ENCODE peak calls at places on chromosome 14, in six cellular contexts. T is psoas muscle, V is uterus, L is H9, J is suprapubic skin, R is ovary. C is an unnamed sample.

GRCh38 chr14:61720302-61720677 is 25.0 kb downstream of the HIF1A start:
- DNase-seq in T (no peak), V (no peak), L (no peak), J (no peak), R (no peak), C (no peak)

GRCh38 chr14:105465209-105466031 is 9.2 kb upstream of the CRIP2 start:
- DNase-seq in T (no peak), V (no peak), L (peak), J (no peak), R (no peak), C (no peak)

GRCh38 chr14:104687601-104688504 is 1.6 kb upstream of the INF2 start:
- DNase-seq in T (peak), V (peak), L (peak), J (no peak), R (peak), C (no peak)

GRCh38 chr14:53027562-53027961 is 76.7 kb upstream of the FERMT2 start:
- DNase-seq in T (no peak), V (no peak), L (no peak), J (no peak), R (no peak), C (no peak)

GRCh38 chr14:105602243-105602750 is 75.9 kb downstream of the TMEM121 start:
- DNase-seq in T (no peak), V (no peak), L (no peak), J (no peak), R (no peak), C (no peak)

GRCh38 chr14:85607571-85608219 is 77.8 kb downstream of the FLRT2 start:
- DNase-seq in T (no peak), V (no peak), L (no peak), J (no peak), R (no peak), C (no peak)

GRCh38 chr14:91186515-91187066 is 57.9 kb downstream of the GPR68 start:
- DNase-seq in T (no peak), V (no peak), L (no peak), J (no peak), R (no peak), C (no peak)

GRCh38 chr14:35949933-35950332 is 123.8 kb downstream of the BRMS1L start:
- DNase-seq in T (no peak), V (no peak), L (no peak), J (no peak), R (no peak), C (no peak)

GRCh38 chr14:30600907-30601578 is 21.1 kb upstream of the SCFD1 start:
- DNase-seq in T (no peak), V (no peak), L (no peak), J (no peak), R (no peak), C (no peak)

GRCh38 chr14:31926123-31926522 is 151.0 kb upstream of the ARHGAP5 start:
- DNase-seq in T (no peak), V (no peak), L (no peak), J (no peak), R (no peak), C (no peak)

GRCh38 chr14:93039649-93040315 is 75.9 kb downstream of the ITPK1 start:
- DNase-seq in T (no peak), V (no peak), L (no peak), J (no peak), R (no peak), C (no peak)

GRCh38 chr14:105060751-105061427 is 4.3 kb downstream of the GPR132 start:
- DNase-seq in T (peak), V (no peak), L (peak), J (no peak), R (no peak), C (no peak)

GRCh38 chr14:38481939-38482678 is 226.2 kb upstream of the CLEC14A start:
- DNase-seq in T (peak), V (no peak), L (peak), J (no peak), R (no peak), C (no peak)

GRCh38 chr14:78530078-78530477 is 359.9 kb downstream of the NRXN3 start:
- DNase-seq in T (no peak), V (no peak), L (peak), J (no peak), R (no peak), C (no peak)

GRCh38 chr14:33986804-33987203 is 35.9 kb upstream of the EGLN3 start:
- DNase-seq in T (no peak), V (peak), L (no peak), J (no peak), R (no peak), C (no peak)

GRCh38 chr14:34211732-34212131 is 250.3 kb downstream of the SPTSSA start:
- DNase-seq in T (no peak), V (no peak), L (no peak), J (no peak), R (no peak), C (no peak)

GRCh38 chr14:57171903-57172302 is 96.8 kb downstream of the EXOC5 start:
- DNase-seq in T (no peak), V (no peak), L (no peak), J (no peak), R (no peak), C (no peak)

GRCh38 chr14:77641534-77642341 is 25.3 kb upstream of the SPTLC2 start:
- DNase-seq in T (peak), V (peak), L (no peak), J (peak), R (peak), C (peak)

GRCh38 chr14:68633131-68633991 is 159.5 kb downstream of the ZFP36L1 start:
- DNase-seq in T (no peak), V (peak), L (peak), J (no peak), R (no peak), C (no peak)

GRCh38 chr14:61603736-61604135 is 91.6 kb upstream of the HIF1A start:
- DNase-seq in T (no peak), V (no peak), L (no peak), J (no peak), R (no peak), C (no peak)

GRCh38 chr14:85566603-85567002 is 36.7 kb downstream of the FLRT2 start:
- DNase-seq in T (no peak), V (no peak), L (no peak), J (no peak), R (no peak), C (no peak)

GRCh38 chr14:28629328-28630004 is 137.1 kb upstream of the FOXG1 start:
- DNase-seq in T (no peak), V (no peak), L (no peak), J (no peak), R (no peak), C (no peak)

GRCh38 chr14:61403411-61403810 is 82.0 kb downstream of the PRKCH start:
- DNase-seq in T (no peak), V (no peak), L (no peak), J (no peak), R (no peak), C (no peak)

GRCh38 chr14:24145219-24145618 is 1.2 kb downstream of the PSME2 start:
- DNase-seq in T (no peak), V (no peak), L (no peak), J (no peak), R (no peak), C (no peak)

GRCh38 chr14:55964081-55964480 is 154.1 kb upstream of the PELI2 start:
- DNase-seq in T (no peak), V (no peak), L (no peak), J (no peak), R (no peak), C (no peak)

GRCh38 chr14:65255029-65255545 is 152.8 kb upstream of the MAX start:
- DNase-seq in T (no peak), V (no peak), L (no peak), J (no peak), R (no peak), C (no peak)

GRCh38 chr14:49593016-49593415 is 5.7 kb upstream of the LRR1 start:
- DNase-seq in T (no peak), V (no peak), L (no peak), J (no peak), R (no peak), C (no peak)

GRCh38 chr14:55131782-55132181 is 2.7 kb downstream of the LGALS3 start:
- DNase-seq in T (no peak), V (no peak), L (no peak), J (no peak), R (peak), C (peak)

GRCh38 chr14:76456200-76456599 is 80.3 kb downstream of the ESRRB start:
- DNase-seq in T (no peak), V (no peak), L (peak), J (no peak), R (no peak), C (no peak)

GRCh38 chr14:22524784-22525161 is 64.3 kb downstream of the DAD1 start:
- DNase-seq in T (no peak), V (no peak), L (no peak), J (no peak), R (no peak), C (no peak)
- H3K27ac ChIP-seq in T (no peak), V (peak), L (no peak), J (no peak), R (no peak), C (peak)

GRCh38 chr14:89420502-89420901 is 3.5 kb upstream of the FOXN3 start:
- DNase-seq in T (no peak), V (no peak), L (no peak), J (no peak), R (no peak), C (no peak)
- H3K27ac ChIP-seq in T (no peak), V (no peak), L (no peak), J (no peak), R (no peak), C (no peak)

GRCh38 chr14:102050625-102051024 is 36.2 kb downstream of the HSP90AA1 start:
- DNase-seq in T (peak), V (no peak), L (no peak), J (no peak), R (peak), C (no peak)
- H3K27ac ChIP-seq in T (peak), V (no peak), L (no peak), J (no peak), R (no peak), C (no peak)

GRCh38 chr14:99072956-99073355 is 199.0 kb downstream of the BCL11B start:
- DNase-seq in T (no peak), V (no peak), L (peak), J (no peak), R (no peak), C (no peak)
- H3K27ac ChIP-seq in T (no peak), V (no peak), L (no peak), J (no peak), R (no peak), C (no peak)

C was measured in effector memory CD4-positive, alpha-beta T cell.